ENCODE peak calls at places on chromosomes 4 and X, in seven cellular contexts. O is psoas muscle, E is sigmoid colon, T is Caco-2, I is transverse colon, M is H9, R is cardiac muscle cell. Y is an unnamed sample.

GRCh38 chr4:33381806-33382205 is 2661.6 kb downstream of the PCDH7 start:
- DNase-seq in O (no peak), E (no peak), T (no peak), I (no peak), M (no peak), R (no peak), Y (no peak)

GRCh38 chrX:49767231-49767630 is 61.9 kb upstream of the PAGE4 start:
- DNase-seq in O (no peak), E (no peak), T (no peak), I (no peak), M (no peak), R (peak; percentile 3), Y (no peak)

GRCh38 chrX:1582686-1583437 is 8.5 kb upstream of the AKAP17A start:
- DNase-seq in O (no peak), E (no peak), T (no peak), I (no peak), M (no peak), R (peak; percentile 11), Y (no peak)

GRCh38 chrX:6460893-6461490 is 73.9 kb downstream of the VCX3A start:
- DNase-seq in O (no peak), E (no peak), T (no peak), I (no peak), M (no peak), R (no peak), Y (no peak)

GRCh38 chrX:1500701-1501624 is 36.0 kb downstream of the P2RY8 start:
- DNase-seq in O (no peak), E (no peak), T (no peak), I (no peak), M (no peak), R (no peak), Y (no peak)

GRCh38 chr4:83830138-83830537 is 294.2 kb downstream of the GPAT3 start:
- DNase-seq in O (no peak), E (no peak), T (peak; percentile 61), I (no peak), M (no peak), R (peak; percentile 4), Y (no peak)

GRCh38 chr4:169341490-169341889 is 70.7 kb upstream of the SH3RF1 start:
- DNase-seq in O (no peak), E (no peak), T (no peak), I (no peak), M (no peak), R (peak; percentile 67), Y (peak; percentile 70)

GRCh38 chrX:66914082-66914481 is 275.2 kb upstream of the EDA2R start:
- DNase-seq in O (no peak), E (no peak), T (peak; percentile 27), I (peak; percentile 19), M (peak; percentile 24), R (no peak), Y (no peak)

GRCh38 chr4:106355193-106355592 is 13.4 kb downstream of the GIMD1 start:
- DNase-seq in O (no peak), E (no peak), T (no peak), I (no peak), M (peak; percentile 39), R (peak; percentile 13), Y (no peak)

GRCh38 chr4:53321151-53321987 is 44.5 kb downstream of the SCFD2 start:
- DNase-seq in O (no peak), E (no peak), T (no peak), I (no peak), M (no peak), R (peak; percentile 78), Y (no peak)

GRCh38 chr4:3630136-3630933 is 98.1 kb upstream of the LRPAP1 start:
- DNase-seq in O (no peak), E (no peak), T (no peak), I (peak; percentile 29), M (no peak), R (no peak), Y (no peak)

GRCh38 chr4:7186081-7186480 is 6.3 kb upstream of the SORCS2 start:
- DNase-seq in O (peak; percentile 49), E (peak; percentile 50), T (no peak), I (no peak), M (peak; percentile 55), R (no peak), Y (no peak)

GRCh38 chr4:83231620-83232056 is 53.0 kb downstream of the COQ2 start:
- DNase-seq in O (no peak), E (no peak), T (no peak), I (no peak), M (no peak), R (peak; percentile 28), Y (no peak)

GRCh38 chr4:43374352-43374751 is 481.8 kb downstream of the GRXCR1 start:
- DNase-seq in O (no peak), E (no peak), T (no peak), I (no peak), M (no peak), R (no peak), Y (no peak)

GRCh38 chrX:136768469-136769084 is 12.2 kb downstream of the ARHGEF6 start:
- DNase-seq in O (peak; percentile 87), E (peak; percentile 73), T (no peak), I (peak; percentile 37), M (peak; percentile 37), R (peak; percentile 83), Y (peak; percentile 29)

GRCh38 chr4:53781614-53782467 is 190.6 kb upstream of the LNX1 start:
- DNase-seq in O (no peak), E (no peak), T (no peak), I (no peak), M (no peak), R (no peak), Y (no peak)

GRCh38 chrX:51837926-51838325 is 55.5 kb upstream of the MAGED1 start:
- DNase-seq in O (peak; percentile 50), E (peak; percentile 70), T (no peak), I (peak; percentile 60), M (no peak), R (peak; percentile 69), Y (peak; percentile 33)

GRCh38 chrX:21606037-21606436 is 52.1 kb downstream of the KLHL34 start:
- DNase-seq in O (no peak), E (no peak), T (no peak), I (no peak), M (no peak), R (no peak), Y (no peak)

GRCh38 chrX:152904151-152905080 is 6.5 kb downstream of the ZNF185 start:
- DNase-seq in O (peak; percentile 59), E (no peak), T (no peak), I (peak; percentile 51), M (peak; percentile 70), R (peak; percentile 57), Y (peak; percentile 58)

GRCh38 chrX:148422531-148422930 is 77.9 kb upstream of the AFF2 start:
- DNase-seq in O (no peak), E (no peak), T (no peak), I (no peak), M (no peak), R (no peak), Y (no peak)

GRCh38 chr4:162681212-162681611 is 485.5 kb downstream of the NAF1 start:
- DNase-seq in O (no peak), E (no peak), T (no peak), I (no peak), M (no peak), R (no peak), Y (no peak)

GRCh38 chrX:34875204-34875603 is 67.4 kb upstream of the FAM47B start:
- DNase-seq in O (no peak), E (no peak), T (no peak), I (no peak), M (no peak), R (peak; percentile 50), Y (no peak)

GRCh38 chrX:34879876-34880275 is 62.7 kb upstream of the FAM47B start:
- DNase-seq in O (no peak), E (no peak), T (no peak), I (no peak), M (no peak), R (no peak), Y (no peak)

GRCh38 chrX:34874763-34875162 is 67.8 kb upstream of the FAM47B start:
- DNase-seq in O (no peak), E (no peak), T (no peak), I (no peak), M (no peak), R (no peak), Y (no peak)

GRCh38 chrX:34879361-34879760 is 63.2 kb upstream of the FAM47B start:
- DNase-seq in O (no peak), E (no peak), T (no peak), I (no peak), M (no peak), R (no peak), Y (no peak)

DNA sequence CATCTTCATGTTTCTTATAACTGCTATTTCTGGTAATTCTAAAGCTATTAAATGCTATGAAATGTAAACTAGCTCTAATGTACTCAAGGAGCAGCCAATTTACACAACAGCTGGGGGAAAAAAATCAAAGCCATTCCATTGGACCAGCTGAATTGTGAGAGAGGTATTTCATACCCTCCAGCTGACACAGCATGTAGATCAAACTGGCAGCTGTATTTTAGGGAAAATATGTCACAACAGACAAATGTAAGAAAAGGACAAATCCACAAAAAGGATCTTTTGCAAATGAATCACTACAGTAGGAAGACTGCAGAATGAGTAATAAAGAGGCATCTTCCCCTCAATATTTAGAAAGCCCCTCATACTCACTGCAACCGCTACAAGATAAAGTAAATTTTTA is 65.1 kb upstream of the FAM47B start:
- DNase-seq in O (no peak), E (no peak), T (no peak), I (no peak), M (no peak), R (no peak), Y (no peak)
- H3K4me1 ChIP-seq in O (peaks cover 5% of the 10 kb centered on the region), E (no peaks in the 10 kb centered on the region), T (no peaks in the 10 kb centered on the region), I (no peaks in the 10 kb centered on the region), M (no peaks in the 10 kb centered on the region), R (no peaks in the 10 kb centered on the region), Y (no peaks in the 10 kb centered on the region)

DNA sequence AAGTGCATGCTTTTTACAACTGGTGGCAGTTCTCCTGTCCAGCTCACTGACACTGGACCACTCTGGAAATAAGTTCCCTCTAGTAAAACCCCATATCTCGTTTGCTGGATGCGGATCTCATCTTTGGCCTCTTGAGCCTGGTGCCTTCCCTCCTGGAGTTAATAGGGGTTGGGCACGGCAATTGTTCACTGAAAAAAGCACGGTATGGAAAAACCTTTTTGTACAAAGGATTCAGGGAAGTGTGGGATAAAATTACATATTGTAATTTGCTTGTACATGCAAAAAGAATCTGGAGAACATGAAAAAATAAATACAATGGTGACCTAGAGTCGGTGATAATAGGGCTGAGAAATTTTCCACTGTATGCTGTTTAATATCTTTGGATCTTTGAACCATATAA is 30.6 kb downstream of the TBC1D9 start:
- DNase-seq in O (no peak), E (no peak), T (no peak), I (no peak), M (no peak), R (no peak), Y (no peak)
- H3K4me1 ChIP-seq in O (no peaks in the 10 kb centered on the region), E (peaks cover 19% of the 10 kb centered on the region), T (peaks cover 46% of the 10 kb centered on the region), I (peaks cover 26% of the 10 kb centered on the region), M (no peaks in the 10 kb centered on the region), R (peaks cover 4% of the 10 kb centered on the region), Y (peaks cover 31% of the 10 kb centered on the region)

GRCh38 chrX:20432048-20432447 is 165.3 kb upstream of the RPS6KA3 start:
- DNase-seq in O (no peak), E (no peak), T (no peak), I (no peak), M (no peak), R (peak; percentile 52), Y (no peak)
- H3K4me1 ChIP-seq in O (no peaks in the 10 kb centered on the region), E (peaks cover 4% of the 10 kb centered on the region), T (peaks cover 42% of the 10 kb centered on the region), I (no peaks in the 10 kb centered on the region), M (no peaks in the 10 kb centered on the region), R (no peaks in the 10 kb centered on the region), Y (no peaks in the 10 kb centered on the region)

DNA sequence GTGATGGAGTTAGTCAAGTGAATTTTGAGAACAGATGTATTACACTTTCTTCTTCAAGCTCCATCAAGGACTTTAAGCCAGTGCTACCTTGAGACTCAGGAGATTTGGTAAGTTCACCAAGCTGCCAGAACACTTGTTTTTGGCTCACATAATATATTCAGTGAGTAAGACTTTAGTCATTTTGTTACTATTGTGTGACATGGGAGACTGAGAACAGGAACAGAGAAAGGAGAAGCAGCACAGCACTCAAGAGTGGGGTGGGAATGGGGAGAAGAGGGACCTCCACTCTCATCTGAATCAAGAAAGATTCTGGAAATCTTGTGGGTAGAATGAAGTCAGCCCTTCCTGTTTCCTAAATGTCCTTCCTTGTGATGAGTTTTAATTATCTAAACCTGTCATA is 87.3 kb upstream of the TET2 start:
- DNase-seq in O (no peak), E (no peak), T (no peak), I (no peak), M (no peak), R (no peak), Y (no peak)
- H3K4me1 ChIP-seq in O (no peaks in the 10 kb centered on the region), E (no peaks in the 10 kb centered on the region), T (no peaks in the 10 kb centered on the region), I (no peaks in the 10 kb centered on the region), M (peaks cover 3% of the 10 kb centered on the region), R (no peaks in the 10 kb centered on the region), Y (peaks cover 15% of the 10 kb centered on the region)

Y was measured in pancreas.